ENCODE peak calls at places on chromosomes 2 and 18, in five cellular contexts. D is heart left ventricle, I is A673, Q is psoas muscle, R is adrenal gland. M is an unnamed sample.

GRCh38 chr2:234403751-234404150 is 93.1 kb downstream of the ARL4C start:
- DNase-seq in I (no peak), Q (no peak), R (no peak), D (no peak), M (no peak)

GRCh38 chr2:127219716-127220090 is 396 bp downstream of the CYP27C1 start:
- DNase-seq in D (no peak), Q (peak; percentile 61), I (peak; percentile 32), R (no peak), M (no peak)

GRCh38 chr2:88903744-88904353 is 212.4 kb downstream of the RPIA start:
- DNase-seq in Q (no peak), R (peak; percentile 19), I (peak; percentile 49), D (no peak), M (no peak)

GRCh38 chr2:9627310-9627709 is 3.5 kb downstream of the YWHAQ start:
- DNase-seq in Q (no peak), R (no peak), I (no peak), D (no peak), M (no peak)

GRCh38 chr2:57460875-57461274 is 585.7 kb upstream of the VRK2 start:
- DNase-seq in I (no peak), D (no peak), Q (no peak), R (no peak), M (no peak)

GRCh38 chr18:67813380-67814028 is 297.0 kb upstream of the DSEL start:
- DNase-seq in D (no peak), I (no peak), R (no peak), Q (no peak), M (no peak)

GRCh38 chr18:10032331-10032979 is 118.6 kb downstream of the VAPA start:
- DNase-seq in R (no peak), I (no peak), D (no peak), Q (no peak), M (no peak)

GRCh38 chr2:36707050-36707449 is 10.5 kb downstream of the VIT start:
- DNase-seq in R (no peak), Q (peak; percentile 58), I (no peak), D (no peak), M (no peak)

GRCh38 chr2:76280676-76281075 is 570.0 kb upstream of the GCFC2 start:
- DNase-seq in Q (no peak), R (no peak), I (peak; percentile 65), D (no peak), M (no peak)

GRCh38 chr2:102385522-102385921 is 29.9 kb downstream of the IL18R1 start:
- DNase-seq in D (no peak), R (no peak), Q (no peak), I (no peak), M (peak; percentile 44)

GRCh38 chr2:186726938-186727337 is 33.1 kb downstream of the FAM171B start:
- DNase-seq in I (peak; percentile 19), Q (no peak), R (no peak), D (no peak), M (no peak)

GRCh38 chr18:31687016-31687415 is 2.6 kb upstream of the B4GALT6 start:
- DNase-seq in D (no peak), Q (no peak), R (no peak), I (no peak), M (no peak)

GRCh38 chr18:62586148-62586774 is 63.4 kb downstream of the ZCCHC2 start:
- DNase-seq in D (peak; percentile 85), R (peak; percentile 76), Q (peak; percentile 86), I (peak; percentile 73), M (peak; percentile 69)

GRCh38 chr2:121529439-121530209 is 1.1 kb upstream of the RNU4ATAC start:
- DNase-seq in D (peak; percentile 76), Q (peak; percentile 76), R (peak; percentile 63), I (peak; percentile 81), M (peak; percentile 56)

GRCh38 chr2:233487748-233488345 is 78.7 kb downstream of the USP40 start:
- DNase-seq in R (no peak), Q (no peak), I (no peak), D (no peak), M (no peak)

GRCh38 chr2:215403441-215404356 is 32.2 kb downstream of the FN1 start:
- DNase-seq in Q (no peak), R (no peak), D (no peak), I (no peak), M (no peak)

GRCh38 chr18:62954341-62954740 is 239.0 kb downstream of the PHLPP1 start:
- DNase-seq in D (no peak), R (no peak), I (no peak), Q (no peak), M (no peak)

GRCh38 chr2:25226827-25227226 is 58.4 kb upstream of the POMC start:
- DNase-seq in D (no peak), R (no peak), Q (no peak), I (no peak), M (no peak)

GRCh38 chr2:98759827-98760625 is 29.1 kb upstream of the MGAT4A start:
- DNase-seq in I (no peak), Q (no peak), D (no peak), R (no peak), M (no peak)

GRCh38 chr18:5237083-5237722 is 40.1 kb upstream of the AKAIN1 start:
- DNase-seq in Q (peak; percentile 48), D (no peak), I (no peak), R (no peak), M (no peak)

GRCh38 chr2:225052703-225053102 is 10.4 kb upstream of the DOCK10 start:
- DNase-seq in R (no peak), D (no peak), Q (no peak), I (no peak), M (no peak)

GRCh38 chr18:75127143-75128021 is 81.6 kb downstream of the PTGR3 start:
- DNase-seq in R (no peak), D (no peak), Q (no peak), I (no peak), M (no peak)

GRCh38 chr2:160402997-160403979 is 90.3 kb downstream of the RBMS1 start:
- DNase-seq in D (no peak), Q (no peak), R (no peak), I (peak; percentile 62), M (no peak)

GRCh38 chr2:140504596-140504995 is 1626.2 kb downstream of the LRP1B start:
- DNase-seq in R (no peak), D (no peak), I (no peak), Q (no peak), M (no peak)

GRCh38 chr2:228548230-228548629 is 366.7 kb upstream of the SPHKAP start:
- DNase-seq in R (no peak), D (no peak), Q (no peak), I (no peak), M (no peak)

GRCh38 chr2:9440058-9440727 is 16.7 kb downstream of the CPSF3 start:
- DNase-seq in R (no peak), D (no peak), I (no peak), Q (no peak), M (no peak)

GRCh38 chr18:24161304-24161703 is 22.4 kb downstream of the CABYR start:
- DNase-seq in D (no peak), I (no peak), Q (no peak), R (no peak), M (no peak)

GRCh38 chr18:10070581-10071000 is 156.8 kb downstream of the VAPA start:
- DNase-seq in R (no peak), Q (no peak), D (no peak), I (peak; percentile 59), M (no peak)

GRCh38 chr2:235577404-235578330 is 83.8 kb downstream of the AGAP1 start:
- DNase-seq in Q (no peak), I (no peak), R (no peak), D (no peak), M (no peak)

GRCh38 chr2:154699560-154699901 is 1.0 kb downstream of the KCNJ3 start:
- DNase-seq in D (no peak), R (no peak), Q (no peak), I (no peak), M (no peak)

GRCh38 chr2:221502270-221502973 is 69.7 kb downstream of the EPHA4 start:
- DNase-seq in Q (no peak), D (no peak), R (no peak), I (peak; percentile 92), M (no peak)

GRCh38 chr2:219995409-219995808 is 368.0 kb downstream of the SLC4A3 start:
- DNase-seq in Q (no peak), I (no peak), D (no peak), R (no peak), M (no peak)

GRCh38 chr2:162301151-162301804 is 17.2 kb downstream of the IFIH1 start:
- DNase-seq in Q (no peak), I (peak; percentile 74), R (peak; percentile 47), D (no peak), M (peak; percentile 38)

GRCh38 chr2:106025796-106026195 is 168.3 kb downstream of the UXS1 start:
- DNase-seq in Q (no peak), R (no peak), D (no peak), I (peak; percentile 8), M (no peak)
- H3K4me1 ChIP-seq in Q (peaks cover 7% of the 10 kb centered on the region), R (no peaks in the 10 kb centered on the region), D (peaks cover 3% of the 10 kb centered on the region), I (peaks cover 4% of the 10 kb centered on the region), M (peaks cover 8% of the 10 kb centered on the region)

DNA sequence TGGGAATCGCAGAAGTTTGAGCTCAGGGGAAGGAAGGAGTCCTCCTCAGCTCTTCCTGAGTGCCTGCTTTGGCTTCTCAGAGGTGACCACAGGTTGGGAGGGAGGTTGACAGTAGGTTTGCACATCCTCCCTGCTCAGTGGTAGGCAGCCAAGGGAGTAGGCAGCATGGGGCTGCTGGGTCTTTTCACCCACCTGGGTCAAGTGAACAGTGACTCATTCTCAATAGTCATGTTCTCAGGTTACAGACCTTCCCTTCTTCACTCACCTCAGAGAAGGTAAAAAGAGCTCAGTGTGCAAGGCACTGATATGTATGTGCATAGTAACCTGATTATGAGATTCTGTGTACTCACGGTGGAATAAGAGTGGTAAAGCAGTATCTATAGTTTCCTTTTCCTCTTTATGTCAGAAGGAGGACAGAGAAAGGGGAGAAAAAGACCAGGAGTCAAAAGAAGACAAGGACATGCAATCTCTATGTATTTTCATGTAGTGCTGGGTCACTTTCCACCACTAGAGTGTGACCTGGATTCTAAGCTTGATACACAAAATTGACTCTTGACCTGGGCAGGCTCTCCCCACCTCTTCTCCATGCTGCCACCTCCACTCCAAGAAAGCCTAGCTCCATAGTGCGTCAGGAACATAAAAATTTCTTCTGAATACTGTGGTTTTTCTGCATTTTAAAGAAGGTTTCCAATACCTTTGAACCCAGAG is 36.5 kb upstream of the ASNSD1 start:
- DNase-seq in R (no peak), I (no peak), D (no peak), Q (no peak), M (no peak)
- TF ChIP-seq CTCF in R (no peak), I (no peak), D (no peak), Q (no peak), M (no peak)

DNA sequence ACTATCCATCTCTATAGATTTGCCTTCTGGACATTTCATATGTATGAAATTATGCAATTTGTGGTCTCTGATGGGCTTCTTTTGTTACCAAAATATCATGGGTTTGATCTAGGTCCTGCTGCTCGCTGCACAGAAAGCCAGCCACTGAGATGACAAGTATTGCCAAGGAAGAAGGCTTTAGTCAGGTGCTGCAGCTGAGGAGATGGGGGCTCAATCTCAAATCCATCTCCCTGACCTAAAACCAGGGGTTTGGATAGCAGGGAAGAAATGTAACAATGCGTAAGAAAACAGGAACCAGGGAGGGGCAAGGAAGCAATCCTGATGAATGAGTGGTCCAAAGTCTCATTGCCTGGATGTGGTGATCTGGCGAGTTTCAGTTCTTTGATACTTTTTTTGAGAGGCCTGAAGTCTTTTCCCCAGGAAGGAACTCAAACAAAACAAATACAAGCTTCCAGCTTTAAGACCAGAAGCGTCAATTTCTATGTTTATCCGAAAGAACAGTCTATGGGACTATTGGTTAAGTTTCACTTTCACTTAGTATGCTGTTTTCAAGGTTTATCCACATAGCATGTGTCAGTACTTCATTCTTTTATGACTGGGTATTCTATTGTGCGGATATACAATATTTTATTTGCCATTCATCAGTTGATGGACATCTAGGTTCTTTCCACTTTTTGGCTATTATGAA is 3.4 kb upstream of the CKAP2L start:
- DNase-seq in I (no peak), D (no peak), R (no peak), Q (no peak), M (no peak)
- H3K4me3 ChIP-seq in I (no peak overlapping the region), D (peak overlapping the region; percentile 32), R (no peak overlapping the region), Q (peak overlapping the region; percentile 1), M (no peak overlapping the region)

GRCh38 chr2:240348522-240348921 is 86.9 kb upstream of the GPC1 start:
- DNase-seq in R (no peak), D (no peak), Q (peak; percentile 88), I (no peak), M (no peak)
- H3K4me1 ChIP-seq in R (no peaks in the 10 kb centered on the region), D (no peaks in the 10 kb centered on the region), Q (peaks cover 9% of the 10 kb centered on the region), I (no peaks in the 10 kb centered on the region), M (no peaks in the 10 kb centered on the region)